ENCODE peak calls at places on chromosome 17, in nine cellular contexts. E is NAMALWA; O is stimulated activated CD8-positive, alpha-beta memory T cell treated with anti-CD3 and anti-CD28 coated beads, Interleukin-7, amount 100 ng/mL, for 1 hour; W is mucosa of gallbladder; J is NCI-H1417; Y is HFFc6; R is substantia nigra; Z is NCI-H1105; D is heart left ventricle. C is an unnamed sample.

GRCh38 chr17:40532520-40533253 is 31.3 kb upstream of the TNS4 start:
- DNase-seq in O (no peak), W (no peak), E (no peak), Y (no peak), J (no peak), Z (no peak), D (no peak), R (no peak), C (no peak)

GRCh38 chr17:42179911-42180410 is 981 bp downstream of the KCNH4 start:
- DNase-seq in Z (peak), Y (no peak), E (peak), R (no peak), O (no peak), J (peak), W (peak), D (peak), C (no peak)

GRCh38 chr17:411416-412120 is 59.0 kb upstream of the RPH3AL start:
- DNase-seq in Z (no peak), W (no peak), Y (no peak), E (no peak), O (no peak), J (no peak), R (no peak), D (no peak), C (no peak)

GRCh38 chr17:45363498-45363897 is 46.7 kb upstream of the MAP3K14 start:
- DNase-seq in E (no peak), O (no peak), J (no peak), W (no peak), Y (no peak), Z (no peak), R (no peak), D (no peak), C (no peak)

GRCh38 chr17:69267219-69267618 is 38.6 kb upstream of the ABCA10 start:
- DNase-seq in Y (no peak), D (no peak), J (no peak), O (no peak), R (no peak), W (no peak), E (no peak), Z (no peak), C (no peak)

GRCh38 chr17:81801327-81801726 is 2.6 kb upstream of the GCGR start:
- DNase-seq in R (no peak), Z (no peak), O (no peak), D (no peak), W (no peak), Y (no peak), J (no peak), E (no peak), C (no peak)

GRCh38 chr17:65198653-65199382 is 61.6 kb downstream of the RGS9 start:
- DNase-seq in Z (peak), R (no peak), O (no peak), Y (peak), J (peak), W (no peak), D (no peak), E (peak), C (peak)

GRCh38 chr17:46790216-46790615 is 28.3 kb downstream of the WNT3 start:
- DNase-seq in Y (no peak), W (no peak), E (no peak), O (no peak), J (no peak), D (no peak), R (no peak), Z (no peak), C (no peak)

C was measured in midbrain.